ENCODE peak calls at places on chromosomes 11 and 22, in seven cellular contexts. One of them, this sample, is unnamed.

GRCh38 chr11:117376517-117376916 is 48.9 kb downstream of the CEP164 start:
- DNase-seq in NCI-H774: no peak
- DNase-seq in T-helper 9 cell: no peak
- DNase-seq in stimulated activated CD4-positive, alpha-beta T cell treated with anti-CD3 and anti-CD28 coated beads, Interleukin-2, amount 100 ng/mL, for 24 hours: no peak
- DNase-seq in germinal center: no peak
- DNase-seq in mammary epithelial cell: no peak
- DNase-seq in retinal pigment epithelial cell: no peak
- DNase-seq in this sample: no peak

GRCh38 chr11:100677796-100678195 is 9.3 kb upstream of the ARHGAP42 start:
- DNase-seq in stimulated activated CD4-positive, alpha-beta T cell treated with anti-CD3 and anti-CD28 coated beads, Interleukin-2, amount 100 ng/mL, for 24 hours: no peak
- DNase-seq in T-helper 9 cell: no peak
- DNase-seq in NCI-H774: no peak
- DNase-seq in germinal center: no peak
- DNase-seq in retinal pigment epithelial cell: no peak
- DNase-seq in mammary epithelial cell: no peak
- DNase-seq in this sample: no peak

GRCh38 chr11:94100253-94100652 is 28.4 kb upstream of the PANX1 start:
- DNase-seq in germinal center: no peak
- DNase-seq in NCI-H774: peak
- DNase-seq in mammary epithelial cell: peak
- DNase-seq in retinal pigment epithelial cell: no peak
- DNase-seq in T-helper 9 cell: no peak
- DNase-seq in stimulated activated CD4-positive, alpha-beta T cell treated with anti-CD3 and anti-CD28 coated beads, Interleukin-2, amount 100 ng/mL, for 24 hours: no peak
- DNase-seq in this sample: no peak

GRCh38 chr22:24474221-24474620 is 20.9 kb upstream of the UPB1 start:
- DNase-seq in stimulated activated CD4-positive, alpha-beta T cell treated with anti-CD3 and anti-CD28 coated beads, Interleukin-2, amount 100 ng/mL, for 24 hours: no peak
- DNase-seq in T-helper 9 cell: no peak
- DNase-seq in NCI-H774: no peak
- DNase-seq in mammary epithelial cell: peak
- DNase-seq in retinal pigment epithelial cell: peak
- DNase-seq in germinal center: no peak
- DNase-seq in this sample: no peak

GRCh38 chr11:75536786-75537629 is 11.3 kb upstream of the GDPD5 start:
- DNase-seq in germinal center: peak
- DNase-seq in T-helper 9 cell: no peak
- DNase-seq in mammary epithelial cell: peak
- DNase-seq in retinal pigment epithelial cell: no peak
- DNase-seq in NCI-H774: no peak
- DNase-seq in stimulated activated CD4-positive, alpha-beta T cell treated with anti-CD3 and anti-CD28 coated beads, Interleukin-2, amount 100 ng/mL, for 24 hours: peak
- DNase-seq in this sample: no peak

GRCh38 chr11:96219981-96220623 is 122.9 kb downstream of the MAML2 start:
- DNase-seq in NCI-H774: no peak
- DNase-seq in T-helper 9 cell: no peak
- DNase-seq in retinal pigment epithelial cell: no peak
- DNase-seq in mammary epithelial cell: no peak
- DNase-seq in germinal center: no peak
- DNase-seq in stimulated activated CD4-positive, alpha-beta T cell treated with anti-CD3 and anti-CD28 coated beads, Interleukin-2, amount 100 ng/mL, for 24 hours: no peak
- DNase-seq in this sample: no peak

GRCh38 chr22:30535182-30535581 is 11.4 kb downstream of the SEC14L6 start:
- DNase-seq in NCI-H774: no peak
- DNase-seq in retinal pigment epithelial cell: no peak
- DNase-seq in stimulated activated CD4-positive, alpha-beta T cell treated with anti-CD3 and anti-CD28 coated beads, Interleukin-2, amount 100 ng/mL, for 24 hours: no peak
- DNase-seq in T-helper 9 cell: no peak
- DNase-seq in mammary epithelial cell: no peak
- DNase-seq in germinal center: no peak
- DNase-seq in this sample: no peak

GRCh38 chr11:11510939-11511338 is 110.9 kb downstream of the GALNT18 start:
- DNase-seq in retinal pigment epithelial cell: peak
- DNase-seq in stimulated activated CD4-positive, alpha-beta T cell treated with anti-CD3 and anti-CD28 coated beads, Interleukin-2, amount 100 ng/mL, for 24 hours: no peak
- DNase-seq in NCI-H774: peak
- DNase-seq in germinal center: no peak
- DNase-seq in T-helper 9 cell: no peak
- DNase-seq in mammary epithelial cell: peak
- DNase-seq in this sample: no peak

GRCh38 chr11:76623171-76623883 is 47.2 kb downstream of the LRRC32 start:
- DNase-seq in NCI-H774: no peak
- DNase-seq in T-helper 9 cell: no peak
- DNase-seq in mammary epithelial cell: peak
- DNase-seq in germinal center: no peak
- DNase-seq in stimulated activated CD4-positive, alpha-beta T cell treated with anti-CD3 and anti-CD28 coated beads, Interleukin-2, amount 100 ng/mL, for 24 hours: no peak
- DNase-seq in retinal pigment epithelial cell: no peak
- DNase-seq in this sample: no peak

GRCh38 chr11:78228467-78228866 is 39.7 kb downstream of the USP35 start:
- DNase-seq in germinal center: peak
- DNase-seq in stimulated activated CD4-positive, alpha-beta T cell treated with anti-CD3 and anti-CD28 coated beads, Interleukin-2, amount 100 ng/mL, for 24 hours: no peak
- DNase-seq in T-helper 9 cell: no peak
- DNase-seq in NCI-H774: peak
- DNase-seq in mammary epithelial cell: peak
- DNase-seq in retinal pigment epithelial cell: peak
- DNase-seq in this sample: no peak

GRCh38 chr22:19121631-19122142 is 525 bp downstream of the DGCR2 start:
- DNase-seq in germinal center: peak
- DNase-seq in retinal pigment epithelial cell: no peak
- DNase-seq in stimulated activated CD4-positive, alpha-beta T cell treated with anti-CD3 and anti-CD28 coated beads, Interleukin-2, amount 100 ng/mL, for 24 hours: peak
- DNase-seq in NCI-H774: peak
- DNase-seq in T-helper 9 cell: no peak
- DNase-seq in mammary epithelial cell: peak
- DNase-seq in this sample: no peak

GRCh38 chr11:116792869-116793475 is 1.3 kb upstream of the APOA5 start:
- DNase-seq in NCI-H774: no peak
- DNase-seq in T-helper 9 cell: no peak
- DNase-seq in retinal pigment epithelial cell: no peak
- DNase-seq in stimulated activated CD4-positive, alpha-beta T cell treated with anti-CD3 and anti-CD28 coated beads, Interleukin-2, amount 100 ng/mL, for 24 hours: no peak
- DNase-seq in mammary epithelial cell: peak
- DNase-seq in germinal center: no peak
- DNase-seq in this sample: no peak

GRCh38 chr22:50416996-50417395 is 57.8 kb downstream of the SBF1 start:
- DNase-seq in germinal center: no peak
- DNase-seq in NCI-H774: no peak
- DNase-seq in T-helper 9 cell: no peak
- DNase-seq in stimulated activated CD4-positive, alpha-beta T cell treated with anti-CD3 and anti-CD28 coated beads, Interleukin-2, amount 100 ng/mL, for 24 hours: no peak
- DNase-seq in retinal pigment epithelial cell: no peak
- DNase-seq in mammary epithelial cell: no peak
- DNase-seq in this sample: no peak

GRCh38 chr11:48052183-48053040 is 72.1 kb downstream of the PTPRJ start:
- DNase-seq in germinal center: no peak
- DNase-seq in NCI-H774: no peak
- DNase-seq in T-helper 9 cell: no peak
- DNase-seq in retinal pigment epithelial cell: peak
- DNase-seq in stimulated activated CD4-positive, alpha-beta T cell treated with anti-CD3 and anti-CD28 coated beads, Interleukin-2, amount 100 ng/mL, for 24 hours: no peak
- DNase-seq in mammary epithelial cell: peak
- DNase-seq in this sample: no peak

GRCh38 chr11:120302001-120302805 is 22.9 kb upstream of the TLCD5 start:
- DNase-seq in germinal center: no peak
- DNase-seq in T-helper 9 cell: no peak
- DNase-seq in retinal pigment epithelial cell: no peak
- DNase-seq in mammary epithelial cell: no peak
- DNase-seq in NCI-H774: no peak
- DNase-seq in stimulated activated CD4-positive, alpha-beta T cell treated with anti-CD3 and anti-CD28 coated beads, Interleukin-2, amount 100 ng/mL, for 24 hours: no peak
- DNase-seq in this sample: no peak

GRCh38 chr11:67022341-67022933 is 497 bp upstream of the SYT12 start:
- DNase-seq in germinal center: no peak
- DNase-seq in T-helper 9 cell: no peak
- DNase-seq in NCI-H774: no peak
- DNase-seq in stimulated activated CD4-positive, alpha-beta T cell treated with anti-CD3 and anti-CD28 coated beads, Interleukin-2, amount 100 ng/mL, for 24 hours: no peak
- DNase-seq in mammary epithelial cell: peak
- DNase-seq in retinal pigment epithelial cell: no peak
- DNase-seq in this sample: no peak

GRCh38 chr22:17115927-17116326 is 5.2 kb downstream of the TMEM121B start:
- DNase-seq in stimulated activated CD4-positive, alpha-beta T cell treated with anti-CD3 and anti-CD28 coated beads, Interleukin-2, amount 100 ng/mL, for 24 hours: no peak
- DNase-seq in germinal center: no peak
- DNase-seq in mammary epithelial cell: no peak
- DNase-seq in T-helper 9 cell: no peak
- DNase-seq in retinal pigment epithelial cell: no peak
- DNase-seq in NCI-H774: no peak
- DNase-seq in this sample: no peak